ENCODE peak calls at places on chromosomes 13 and 19, in seven cellular contexts. J is ascending aorta, V is hepatocyte, Y is IMR-90, C is uterus, K is A673, H is fibroblast of lung. B is an unnamed sample.
A peak's percentile ranks its signal among the peaks of the same experiment; 100 is the strongest.

GRCh38 chr13:24747248-24748151 is 16.5 kb upstream of the RNF17 start:
- DNase-seq in J (no peak), V (peak; percentile 40), Y (no peak), C (no peak), K (peak; percentile 14), H (peak; percentile 22), B (no peak)

GRCh38 chr13:80341098-80341701 is at the start of gene SPRY2:
- DNase-seq in J (peak; percentile 97), V (peak; percentile 97), Y (peak; percentile 96), C (peak; percentile 92), K (peak; percentile 97), H (peak; percentile 98), B (peak; percentile 96)

GRCh38 chr19:10408511-10409291 is 5.4 kb upstream of the CDC37 start:
- DNase-seq in J (no peak), V (no peak), Y (no peak), C (no peak), K (no peak), H (no peak), B (no peak)

GRCh38 chr19:13692096-13692495 is 72.2 kb upstream of the MRI1 start:
- DNase-seq in J (peak; percentile 66), V (no peak), Y (peak; percentile 60), C (no peak), K (no peak), H (peak; percentile 46), B (no peak)

GRCh38 chr13:97394542-97394941 is 39.4 kb upstream of the RAP2A start:
- DNase-seq in J (no peak), V (no peak), Y (no peak), C (no peak), K (no peak), H (no peak), B (no peak)

GRCh38 chr13:108621421-108621820 is 8.0 kb upstream of the MYO16 start:
- DNase-seq in J (no peak), V (no peak), Y (no peak), C (no peak), K (no peak), H (no peak), B (no peak)

GRCh38 chr13:29589234-29589633 is 6.3 kb downstream of the SLC7A1 start:
- DNase-seq in J (no peak), V (no peak), Y (peak; percentile 63), C (no peak), K (no peak), H (no peak), B (no peak)

GRCh38 chr13:40420160-40420740 is 246.2 kb downstream of the FOXO1 start:
- DNase-seq in J (no peak), V (no peak), Y (no peak), C (no peak), K (peak; percentile 27), H (no peak), B (no peak)

GRCh38 chr13:74206061-74206561 is 71.9 kb upstream of the KLF12 start:
- DNase-seq in J (no peak), V (no peak), Y (peak; percentile 92), C (no peak), K (peak; percentile 17), H (peak; percentile 70), B (no peak)

GRCh38 chr13:99898421-99898820 is 73.1 kb downstream of the ZIC5 start:
- DNase-seq in J (no peak), V (no peak), Y (no peak), C (no peak), K (no peak), H (no peak), B (no peak)

GRCh38 chr13:99894835-99895427 is 76.6 kb downstream of the ZIC5 start:
- DNase-seq in J (no peak), V (no peak), Y (no peak), C (no peak), K (no peak), H (peak; percentile 11), B (no peak)

GRCh38 chr13:99895999-99896695 is 75.4 kb downstream of the ZIC5 start:
- DNase-seq in J (no peak), V (no peak), Y (no peak), C (no peak), K (no peak), H (no peak), B (no peak)

GRCh38 chr13:99895428-99895998 is 76.1 kb downstream of the ZIC5 start:
- DNase-seq in J (no peak), V (no peak), Y (no peak), C (no peak), K (no peak), H (peak; percentile 10), B (no peak)

DNA sequence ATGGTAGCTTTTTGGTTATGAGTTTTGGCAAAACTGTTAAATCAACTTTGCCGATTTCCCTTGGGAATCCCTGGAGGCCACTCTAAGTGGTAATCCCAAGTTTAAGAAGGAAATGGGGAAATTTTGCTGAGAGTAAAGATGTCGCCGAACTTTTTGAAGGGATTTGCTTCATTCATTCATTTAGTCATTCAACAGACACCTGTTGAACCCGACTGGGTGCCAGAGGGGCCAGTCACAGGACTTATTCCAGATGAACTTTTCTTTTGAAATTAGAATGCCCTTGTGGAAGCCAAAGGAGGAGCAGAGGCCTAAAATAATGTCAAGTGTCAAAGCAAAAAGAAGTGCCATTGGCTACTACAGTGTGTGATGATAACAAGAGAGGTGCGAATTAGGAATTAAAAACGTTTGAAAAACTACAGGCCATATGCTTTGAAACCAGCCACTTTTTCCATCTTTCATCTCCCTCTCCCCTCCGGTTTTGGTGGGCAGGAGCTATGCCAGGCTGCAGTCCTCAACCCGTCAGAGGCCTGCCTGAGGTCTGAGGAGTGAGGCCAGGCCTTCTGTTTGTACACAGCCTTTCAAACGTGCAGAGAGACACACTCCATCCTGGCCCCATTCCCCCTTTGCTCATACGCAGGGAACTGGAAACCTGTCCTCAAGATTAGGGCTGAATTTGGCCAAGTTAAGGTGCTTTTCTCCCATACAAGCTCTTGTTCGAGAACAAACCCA is 74.7 kb downstream of the ZIC5 start:
- DNase-seq in J (no peak), V (no peak), Y (no peak), C (no peak), K (no peak), H (no peak), B (no peak)
- H3K4me1 ChIP-seq in J (no peaks in the 10 kb centered on the region), V (no peaks in the 10 kb centered on the region), Y (no peaks in the 10 kb centered on the region), C (peaks cover 8% of the 10 kb centered on the region), K (no peaks in the 10 kb centered on the region), H (no peaks in the 10 kb centered on the region), B (peaks cover 7% of the 10 kb centered on the region)

GRCh38 chr19:39671739-39672363 is 16.1 kb downstream of the LGALS16 start:
- DNase-seq in J (no peak), V (peak; percentile 70), Y (peak; percentile 43), C (no peak), K (peak; percentile 65), H (peak; percentile 48), B (no peak)

GRCh38 chr19:39676004-39676403 is 20.3 kb downstream of the LGALS16 start:
- DNase-seq in J (no peak), V (no peak), Y (no peak), C (no peak), K (no peak), H (no peak), B (no peak)

GRCh38 chr19:39677931-39678889 is 22.5 kb downstream of the LGALS16 start:
- DNase-seq in J (no peak), V (peak; percentile 18), Y (peak; percentile 39), C (no peak), K (no peak), H (no peak), B (peak; percentile 57)

GRCh38 chr19:39670998-39671397 is 15.3 kb downstream of the LGALS16 start:
- DNase-seq in J (no peak), V (no peak), Y (no peak), C (no peak), K (no peak), H (no peak), B (no peak)

GRCh38 chr19:39672473-39672872 is 16.8 kb downstream of the LGALS16 start:
- DNase-seq in J (no peak), V (no peak), Y (no peak), C (no peak), K (no peak), H (no peak), B (no peak)
- H3K4me1 ChIP-seq in J (no peaks in the 10 kb centered on the region), V (no peaks in the 10 kb centered on the region), Y (no peaks in the 10 kb centered on the region), C (no peaks in the 10 kb centered on the region), K (no peaks in the 10 kb centered on the region), H (no peaks in the 10 kb centered on the region), B (no peaks in the 10 kb centered on the region)

DNA sequence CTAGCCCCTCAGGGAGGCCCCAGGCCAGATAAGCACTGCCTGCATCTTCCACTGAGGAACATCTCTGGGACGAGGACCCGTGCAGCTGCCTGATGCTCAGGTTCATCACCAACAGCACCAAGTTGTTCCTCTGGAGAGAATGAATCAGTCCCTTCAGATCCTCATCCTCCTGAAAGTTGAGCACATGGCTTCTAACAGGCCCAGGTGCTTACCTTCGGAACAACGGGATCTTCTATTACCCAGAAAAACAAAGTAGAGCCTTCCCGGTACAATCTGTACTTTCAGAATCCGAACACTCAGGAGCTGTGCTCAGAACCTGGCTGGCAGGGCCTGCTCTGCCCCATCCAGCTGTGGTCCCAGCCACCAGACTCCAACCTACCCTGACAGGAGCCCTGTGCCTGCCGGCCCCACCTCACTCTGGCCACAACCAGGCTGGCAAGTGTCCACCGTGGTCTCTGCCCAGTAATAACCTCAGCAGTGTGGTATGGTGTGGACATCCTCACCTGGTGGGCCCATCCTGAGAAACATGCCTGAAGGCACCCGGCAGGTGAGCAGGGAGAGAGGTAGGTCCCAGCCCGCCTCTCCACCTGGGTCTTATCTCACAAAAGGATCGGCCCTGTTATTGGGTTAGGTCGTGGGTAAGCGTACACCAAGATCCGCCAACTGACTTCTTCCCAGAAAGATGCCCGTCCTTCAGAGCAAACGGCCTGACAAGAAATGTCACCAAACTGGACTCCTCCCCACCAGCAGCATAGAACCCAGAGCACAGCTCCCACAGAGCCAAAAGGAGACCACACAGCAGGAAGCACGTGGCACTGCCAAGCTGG is 34.1 kb downstream of the ELL start:
- DNase-seq in J (no peak), V (no peak), Y (no peak), C (no peak), K (no peak), H (no peak), B (no peak)
- H3K4me1 ChIP-seq in J (no peaks in the 10 kb centered on the region), V (peaks cover 18% of the 10 kb centered on the region), Y (peaks cover 31% of the 10 kb centered on the region), C (peaks cover 12% of the 10 kb centered on the region), K (peaks cover 12% of the 10 kb centered on the region), H (peaks cover 6% of the 10 kb centered on the region), B (peaks cover 87% of the 10 kb centered on the region)

GRCh38 chr19:16142032-16142580 is 1.4 kb upstream of the HSH2D start:
- DNase-seq in J (no peak), V (no peak), Y (no peak), C (no peak), K (no peak), H (no peak), B (no peak)

GRCh38 chr19:16143399-16144215 is at the start of gene HSH2D:
- DNase-seq in J (peak; percentile 74), V (peak; percentile 83), Y (no peak), C (no peak), K (no peak), H (no peak), B (no peak)

GRCh38 chr19:16139752-16140151 is 3.7 kb upstream of the HSH2D start:
- DNase-seq in J (no peak), V (no peak), Y (no peak), C (no peak), K (no peak), H (no peak), B (no peak)

GRCh38 chr19:16144216-16144581 is 714 bp downstream of the HSH2D start:
- DNase-seq in J (no peak), V (no peak), Y (no peak), C (no peak), K (no peak), H (no peak), B (no peak)

DNA sequence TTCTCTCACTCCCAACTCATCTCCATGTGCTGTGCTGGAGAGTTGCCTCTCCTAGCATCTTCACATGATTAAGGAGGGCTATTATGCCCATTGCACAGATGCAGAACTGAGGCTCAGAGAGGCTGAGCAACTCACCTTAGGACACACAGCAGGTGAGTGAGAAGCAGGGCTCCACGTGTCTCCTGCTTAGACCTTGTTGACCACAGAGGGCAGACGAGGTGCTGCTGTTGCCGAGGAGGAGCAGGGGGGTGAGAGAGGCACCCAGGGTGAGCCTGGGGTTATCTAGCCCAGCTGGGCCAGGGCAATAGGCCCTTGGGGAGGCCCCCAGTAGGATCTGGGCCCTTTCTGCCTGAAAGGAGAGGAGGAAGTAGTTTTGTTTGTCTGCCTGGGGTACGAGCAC is 2.4 kb upstream of the HSH2D start:
- DNase-seq in J (no peak), V (no peak), Y (no peak), C (no peak), K (no peak), H (no peak), B (no peak)
- H3K4me1 ChIP-seq in J (no peaks in the 10 kb centered on the region), V (no peaks in the 10 kb centered on the region), Y (no peaks in the 10 kb centered on the region), C (no peaks in the 10 kb centered on the region), K (no peaks in the 10 kb centered on the region), H (no peaks in the 10 kb centered on the region), B (no peaks in the 10 kb centered on the region)

B was measured in gastrocnemius medialis.